ENCODE peak calls at places on chromosomes 11 and 22, in four cellular contexts. S, J, Y and D are unnamed samples.

GRCh38 chr11:125443767-125444311 is 52.2 kb downstream of the FEZ1 start:
- DNase-seq in J (peak; percentile 72), S (peak; percentile 28), Y (no peak), D (no peak)

GRCh38 chr11:83147895-83148294 is 9.0 kb upstream of the PCF11 start:
- DNase-seq in J (no peak), Y (no peak), S (no peak), D (no peak)

GRCh38 chr11:12116425-12117032 is 6.1 kb downstream of the MICAL2 start:
- DNase-seq in S (no peak), Y (no peak), J (no peak), D (no peak)

GRCh38 chr22:44737414-44738346 is 14.7 kb upstream of the ARHGAP8 start:
- DNase-seq in S (no peak), Y (no peak), J (no peak), D (no peak)

GRCh38 chr11:77823775-77824174 is 2.8 kb downstream of the AAMDC start:
- DNase-seq in J (no peak), S (no peak), Y (no peak), D (no peak)

GRCh38 chr22:38873469-38874411 is 1.7 kb upstream of the CBX6 start:
- DNase-seq in J (no peak), S (peak; percentile 53), Y (peak; percentile 34), D (no peak)

GRCh38 chr22:39662677-39663034 is 92.1 kb downstream of the CACNA1I start:
- DNase-seq in S (no peak), Y (no peak), J (no peak), D (no peak)

GRCh38 chr22:44129614-44129976 is 51.1 kb upstream of the PARVG start:
- DNase-seq in Y (no peak), S (peak; percentile 19), J (no peak), D (no peak)

GRCh38 chr11:130114281-130114680 is 44.6 kb downstream of the APLP2 start:
- DNase-seq in Y (no peak), J (no peak), S (no peak), D (no peak)

DNA sequence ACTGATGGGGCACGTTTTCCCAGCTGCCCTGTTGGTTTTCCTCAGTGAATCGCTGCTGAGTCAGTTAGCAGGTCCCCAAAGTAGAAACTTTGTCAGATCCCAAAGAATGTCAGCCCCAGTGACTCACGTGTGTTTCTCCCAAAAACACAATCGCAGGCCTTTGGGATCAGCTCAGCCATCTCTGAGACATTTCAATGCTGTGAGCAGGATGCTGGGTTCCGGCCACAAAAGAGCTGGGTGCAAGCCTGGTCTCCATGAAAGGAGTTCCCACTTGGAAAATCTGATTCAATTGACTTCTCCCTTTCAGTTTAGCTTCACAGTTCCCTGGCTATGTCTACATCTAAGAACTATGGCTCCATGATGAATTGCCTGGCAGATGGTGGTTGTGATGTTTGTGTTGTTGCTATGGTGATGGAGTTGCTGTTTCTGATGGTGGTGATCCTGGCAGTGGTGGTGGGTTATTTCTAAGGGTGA is 28.0 kb downstream of the MYEOV start:
- DNase-seq in Y (no peak), J (no peak), S (peak; percentile 39), D (no peak)
- H3K27ac ChIP-seq in Y (no peak overlapping the region), J (no peak overlapping the region), S (no peak overlapping the region), D (no peak overlapping the region)

DNA sequence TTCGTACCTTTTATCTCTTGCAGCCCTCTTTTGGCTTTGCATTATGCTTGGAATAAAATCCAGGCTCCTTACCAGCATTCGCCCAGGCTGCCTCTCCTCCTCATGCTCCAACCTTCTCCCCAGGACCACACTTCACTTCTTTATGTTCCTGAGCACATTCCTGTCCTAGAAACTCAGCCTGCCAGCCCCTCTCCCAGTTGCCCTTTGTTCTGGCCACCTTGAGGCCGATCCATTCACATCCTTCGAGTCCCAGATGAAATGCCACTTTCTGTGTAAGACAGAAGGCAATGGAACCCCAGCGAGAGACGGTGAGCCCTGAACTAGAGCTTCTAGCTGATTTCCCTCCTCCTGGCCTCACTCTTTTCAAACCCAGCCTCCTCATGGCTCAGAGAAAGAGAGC is 73.0 kb upstream of the NTM start:
- DNase-seq in J (no peak), Y (no peak), S (no peak), D (no peak)
- H3K4me1 ChIP-seq in J (peaks cover 9% of the 10 kb centered on the region), Y (no peaks in the 10 kb centered on the region), S (no peaks in the 10 kb centered on the region), D (no peaks in the 10 kb centered on the region)

DNA sequence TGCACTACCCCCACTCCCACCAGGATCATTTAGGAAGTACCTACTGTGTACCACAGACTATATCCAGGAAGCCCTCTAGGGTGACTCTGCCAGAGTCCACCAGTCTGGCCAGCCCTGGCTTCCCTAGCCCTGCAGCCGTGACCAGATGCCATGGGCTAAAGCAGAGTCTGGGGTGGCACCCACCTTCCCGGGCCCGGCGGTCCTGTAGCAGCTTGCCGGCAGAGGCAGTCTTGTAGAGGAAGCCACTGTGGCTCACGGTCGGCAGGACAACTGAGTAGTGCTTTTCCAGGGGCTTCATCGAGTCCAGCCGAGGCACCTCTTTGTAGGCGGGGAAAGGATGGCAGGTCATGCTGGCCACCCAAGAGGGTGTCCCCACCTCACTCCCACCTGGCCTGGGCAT is 27.2 kb upstream of the PDE2A start:
- DNase-seq in J (no peak), S (no peak), Y (no peak), D (no peak)
- H3K27ac ChIP-seq in J (no peak overlapping the region), S (no peak overlapping the region), Y (no peak overlapping the region), D (no peak overlapping the region)

GRCh38 chr11:113281052-113281725 is 33.2 kb upstream of the TTC12 start:
- DNase-seq in Y (no peak), J (no peak), S (no peak), D (no peak)
- H3K4me1 ChIP-seq in Y (no peaks in the 10 kb centered on the region), J (peaks cover under 1% of the 10 kb centered on the region), S (no peaks in the 10 kb centered on the region), D (no peaks in the 10 kb centered on the region)

GRCh38 chr11:34825315-34825669 is 90.9 kb downstream of the APIP start:
- DNase-seq in S (no peak), Y (no peak), J (no peak), D (no peak)
- H3K27ac ChIP-seq in S (no peak overlapping the region), Y (no peak overlapping the region), J (no peak overlapping the region), D (no peak overlapping the region)

GRCh38 chr11:65915101-65915820 is 3.6 kb downstream of the C11orf68 start:
- DNase-seq in J (no peak), S (no peak), Y (no peak), D (no peak)

GRCh38 chr11:65911682-65912568 is 6.9 kb downstream of the C11orf68 start:
- DNase-seq in J (no peak), Y (no peak), S (peak; percentile 85), D (no peak)

GRCh38 chr11:65916391-65916790 is 2.5 kb downstream of the C11orf68 start:
- DNase-seq in J (no peak), S (no peak), Y (no peak), D (no peak)

GRCh38 chr11:65915821-65916251 is 3.0 kb downstream of the C11orf68 start:
- DNase-seq in J (no peak), S (peak; percentile 97), Y (no peak), D (no peak)

DNA sequence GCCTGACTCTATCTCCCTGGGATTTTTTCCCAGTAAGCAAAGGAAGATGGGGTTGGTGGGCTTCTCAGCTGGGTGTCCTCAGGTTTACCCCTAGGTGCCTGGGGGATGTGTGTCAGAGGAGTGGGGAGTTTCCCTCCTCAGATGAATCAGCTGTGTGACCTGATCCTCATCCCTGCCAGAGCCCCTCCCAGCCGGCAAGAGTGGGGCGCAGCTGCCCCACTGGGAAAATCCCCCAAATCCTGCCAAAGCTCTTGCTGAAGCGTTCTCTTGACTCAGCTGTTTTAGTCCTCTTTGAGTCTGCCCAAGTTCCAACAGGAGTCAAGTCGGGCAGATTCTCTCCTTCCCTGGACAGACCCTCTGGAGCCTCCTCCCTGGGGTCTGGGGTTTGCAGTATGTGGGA is 6.0 kb downstream of the C11orf68 start:
- DNase-seq in Y (no peak), J (no peak), S (no peak), D (no peak)
- H3K4me1 ChIP-seq in Y (peaks cover 20% of the 10 kb centered on the region), J (peaks cover 4% of the 10 kb centered on the region), S (peaks cover 44% of the 10 kb centered on the region), D (peaks cover 3% of the 10 kb centered on the region)

GRCh38 chr11:70105369-70105754 is 27.2 kb downstream of the ANO1 start:
- DNase-seq in S (no peak), J (no peak), Y (no peak), D (no peak)
- H3K27ac ChIP-seq in S (no peak overlapping the region), J (no peak overlapping the region), Y (no peak overlapping the region), D (no peak overlapping the region)

DNA sequence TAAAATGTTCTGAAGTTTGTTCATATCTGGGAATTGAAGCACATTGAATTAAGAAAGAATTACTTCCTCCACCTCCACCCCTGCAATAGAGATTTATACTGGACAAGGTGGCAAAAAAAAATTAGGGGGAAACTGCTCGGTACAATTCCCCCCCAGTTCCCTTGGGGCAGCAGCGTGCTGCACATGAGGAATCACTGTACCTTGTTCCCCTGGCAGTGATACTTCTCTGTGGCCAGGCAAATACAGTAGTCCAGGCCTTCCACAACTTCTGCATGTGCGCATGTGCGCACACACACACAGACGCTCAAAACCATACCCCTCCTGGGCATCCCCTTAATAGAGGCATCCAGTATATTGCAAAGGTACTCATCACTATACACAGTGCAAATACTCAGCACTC is 69.0 kb downstream of the ARFGAP2 start:
- DNase-seq in J (no peak), Y (no peak), S (no peak), D (no peak)
- H3K4me1 ChIP-seq in J (peaks cover 27% of the 10 kb centered on the region), Y (no peaks in the 10 kb centered on the region), S (peaks cover 8% of the 10 kb centered on the region), D (no peaks in the 10 kb centered on the region)

DNA sequence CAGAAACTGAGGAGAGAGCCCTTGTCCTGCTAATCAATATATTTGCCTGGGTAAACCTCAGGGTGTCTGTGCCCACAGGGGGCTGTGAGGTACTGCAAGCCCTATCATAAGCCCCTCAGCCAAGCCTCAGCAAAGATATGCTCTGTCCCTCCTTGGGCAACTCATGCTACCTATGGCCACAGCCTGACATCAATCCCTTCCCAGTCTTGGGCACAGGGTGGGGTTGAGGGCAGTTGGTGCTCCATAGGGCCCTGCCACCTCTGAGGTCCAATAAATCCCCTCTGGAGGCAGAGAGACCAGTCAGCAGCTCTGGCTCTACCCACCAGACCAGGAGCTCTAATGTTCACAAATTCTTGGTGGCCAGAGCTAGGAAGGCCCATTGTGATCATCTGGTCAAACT is 23.8 kb downstream of the TPBGL start:
- DNase-seq in J (no peak), S (peak; percentile 57), Y (no peak), D (no peak)
- H3K27ac ChIP-seq in J (no peak overlapping the region), S (peak overlapping the region; percentile 18), Y (no peak overlapping the region), D (no peak overlapping the region)

GRCh38 chr11:13685461-13686108 is 17.1 kb downstream of the FAR1 start:
- DNase-seq in S (no peak), J (no peak), Y (no peak), D (no peak)

GRCh38 chr11:13679768-13680167 is 11.3 kb downstream of the FAR1 start:
- DNase-seq in Y (no peak), J (no peak), S (no peak), D (no peak)

GRCh38 chr11:13682212-13682611 is 13.7 kb downstream of the FAR1 start:
- DNase-seq in S (no peak), Y (no peak), J (no peak), D (no peak)

GRCh38 chr11:13681470-13681869 is 13.0 kb downstream of the FAR1 start:
- DNase-seq in S (no peak), J (no peak), Y (no peak), D (no peak)

GRCh38 chr11:13680501-13681264 is 12.2 kb downstream of the FAR1 start:
- DNase-seq in J (no peak), S (no peak), Y (no peak), D (no peak)
- H3K4me1 ChIP-seq in J (no peaks in the 10 kb centered on the region), S (peaks cover 37% of the 10 kb centered on the region), Y (peaks cover 7% of the 10 kb centered on the region), D (peaks cover 4% of the 10 kb centered on the region)